ENCODE peak calls at places on chromosomes 11 and 22, in nine cellular contexts. One of them, this sample, is unnamed.

GRCh38 chr11:3962406-3962840 is 107.0 kb downstream of the STIM1 start:
- DNase-seq in NB4: no peak
- DNase-seq in adrenal gland: no peak
- DNase-seq in fibroblast of lung: peak
- DNase-seq in fibroblast of villous mesenchyme: peak
- DNase-seq in transverse colon: no peak
- DNase-seq in OCI-LY7: no peak
- DNase-seq in chondrocyte: no peak
- DNase-seq in colonic mucosa: no peak
- DNase-seq in this sample: no peak

GRCh38 chr11:34512810-34513673 is 552 bp downstream of the ELF5 start:
- DNase-seq in fibroblast of lung: peak
- DNase-seq in colonic mucosa: peak
- DNase-seq in OCI-LY7: peak
- DNase-seq in NB4: peak
- DNase-seq in transverse colon: peak
- DNase-seq in fibroblast of villous mesenchyme: peak
- DNase-seq in adrenal gland: peak
- DNase-seq in chondrocyte: no peak
- DNase-seq in this sample: peak

GRCh38 chr11:44681698-44682097 is 45.1 kb upstream of the TSPAN18 start:
- DNase-seq in fibroblast of lung: peak
- DNase-seq in NB4: peak
- DNase-seq in fibroblast of villous mesenchyme: peak
- DNase-seq in colonic mucosa: no peak
- DNase-seq in OCI-LY7: no peak
- DNase-seq in chondrocyte: no peak
- DNase-seq in transverse colon: no peak
- DNase-seq in adrenal gland: peak
- DNase-seq in this sample: no peak

GRCh38 chr11:90594658-90595057 is 371.8 kb upstream of the CHORDC1 start:
- DNase-seq in adrenal gland: no peak
- DNase-seq in colonic mucosa: no peak
- DNase-seq in transverse colon: no peak
- DNase-seq in fibroblast of villous mesenchyme: no peak
- DNase-seq in OCI-LY7: no peak
- DNase-seq in NB4: no peak
- DNase-seq in chondrocyte: no peak
- DNase-seq in fibroblast of lung: no peak
- DNase-seq in this sample: no peak

GRCh38 chr22:26079009-26079408 is 90.3 kb upstream of the SEZ6L start:
- DNase-seq in colonic mucosa: no peak
- DNase-seq in chondrocyte: no peak
- DNase-seq in fibroblast of lung: no peak
- DNase-seq in OCI-LY7: no peak
- DNase-seq in transverse colon: no peak
- DNase-seq in NB4: peak
- DNase-seq in adrenal gland: no peak
- DNase-seq in fibroblast of villous mesenchyme: no peak
- DNase-seq in this sample: no peak

GRCh38 chr11:19711911-19712280 is 741 bp upstream of the NAV2 start:
- DNase-seq in colonic mucosa: peak
- DNase-seq in fibroblast of villous mesenchyme: no peak
- DNase-seq in OCI-LY7: no peak
- DNase-seq in NB4: no peak
- DNase-seq in adrenal gland: no peak
- DNase-seq in chondrocyte: no peak
- DNase-seq in fibroblast of lung: no peak
- DNase-seq in transverse colon: peak
- DNase-seq in this sample: no peak

GRCh38 chr11:747176-748006 is at the start of gene TALDO1:
- DNase-seq in adrenal gland: peak
- DNase-seq in fibroblast of lung: peak
- DNase-seq in transverse colon: peak
- DNase-seq in chondrocyte: peak
- DNase-seq in OCI-LY7: peak
- DNase-seq in NB4: peak
- DNase-seq in fibroblast of villous mesenchyme: peak
- DNase-seq in colonic mucosa: peak
- DNase-seq in this sample: no peak

GRCh38 chr11:33801821-33802413 is 27.6 kb upstream of the FBXO3 start:
- DNase-seq in transverse colon: no peak
- DNase-seq in fibroblast of villous mesenchyme: no peak
- DNase-seq in colonic mucosa: no peak
- DNase-seq in fibroblast of lung: no peak
- DNase-seq in chondrocyte: no peak
- DNase-seq in OCI-LY7: no peak
- DNase-seq in adrenal gland: no peak
- DNase-seq in NB4: no peak
- DNase-seq in this sample: no peak

GRCh38 chr22:37529652-37530345 is 10.6 kb upstream of the CARD10 start:
- DNase-seq in transverse colon: peak
- DNase-seq in OCI-LY7: no peak
- DNase-seq in fibroblast of lung: no peak
- DNase-seq in chondrocyte: no peak
- DNase-seq in NB4: peak
- DNase-seq in colonic mucosa: peak
- DNase-seq in fibroblast of villous mesenchyme: no peak
- DNase-seq in adrenal gland: peak
- DNase-seq in this sample: no peak

GRCh38 chr11:2428322-2428795 is 16.0 kb downstream of the TRPM5 start:
- DNase-seq in adrenal gland: peak
- DNase-seq in OCI-LY7: peak
- DNase-seq in fibroblast of villous mesenchyme: peak
- DNase-seq in chondrocyte: no peak
- DNase-seq in colonic mucosa: peak
- DNase-seq in transverse colon: peak
- DNase-seq in NB4: peak
- DNase-seq in fibroblast of lung: peak
- DNase-seq in this sample: no peak

DNA sequence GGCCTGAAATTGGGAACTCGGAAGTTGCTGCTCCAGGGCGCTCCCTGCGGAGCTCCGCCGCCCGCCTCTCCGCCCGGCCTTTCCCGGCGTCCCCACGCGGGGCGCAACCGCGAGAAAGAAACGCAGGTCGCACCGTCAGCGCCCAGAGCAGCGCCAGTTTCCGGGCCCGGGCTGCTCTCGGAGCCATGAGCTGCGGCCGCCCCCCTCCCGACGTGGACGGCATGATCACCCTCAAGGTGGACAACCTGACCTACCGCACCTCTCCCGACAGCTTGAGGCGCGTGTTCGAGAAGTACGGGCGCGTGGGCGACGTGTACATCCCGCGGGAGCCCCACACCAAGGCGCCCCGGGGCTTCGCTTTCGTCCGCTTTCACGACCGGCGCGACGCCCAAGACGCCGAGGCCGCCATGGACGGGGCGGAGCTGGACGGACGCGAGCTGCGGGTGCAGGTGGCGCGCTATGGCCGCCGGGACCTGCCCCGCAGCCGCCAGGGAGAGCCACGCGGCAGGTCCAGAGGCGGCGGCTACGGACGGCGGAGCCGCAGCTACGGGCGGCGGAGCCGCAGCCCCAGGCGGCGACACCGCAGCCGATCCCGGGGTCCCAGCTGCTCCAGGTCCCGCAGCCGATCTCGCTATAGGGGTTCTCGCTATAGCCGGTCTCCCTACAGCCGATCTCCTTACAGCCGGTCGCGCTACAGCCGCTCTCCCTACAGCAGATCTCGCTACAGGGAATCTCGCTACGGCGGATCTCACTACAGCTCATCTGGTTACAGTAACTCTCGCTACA is 516 bp downstream of the SRSF8 start:
- DNase-seq in OCI-LY7: peak
- DNase-seq in colonic mucosa: peak
- DNase-seq in transverse colon: peak
- DNase-seq in fibroblast of villous mesenchyme: peak
- DNase-seq in chondrocyte: peak
- DNase-seq in fibroblast of lung: peak
- DNase-seq in adrenal gland: peak
- DNase-seq in NB4: peak
- DNase-seq in this sample: no peak
- TF ChIP-seq CTCF in OCI-LY7: peak
- TF ChIP-seq CTCF in colonic mucosa: peak
- TF ChIP-seq CTCF in transverse colon: peak
- TF ChIP-seq CTCF in fibroblast of villous mesenchyme: peak
- TF ChIP-seq CTCF in chondrocyte: peak
- TF ChIP-seq CTCF in fibroblast of lung: peak
- TF ChIP-seq CTCF in adrenal gland: peak
- TF ChIP-seq CTCF in NB4: peak
- TF ChIP-seq CTCF in this sample: peak

DNA sequence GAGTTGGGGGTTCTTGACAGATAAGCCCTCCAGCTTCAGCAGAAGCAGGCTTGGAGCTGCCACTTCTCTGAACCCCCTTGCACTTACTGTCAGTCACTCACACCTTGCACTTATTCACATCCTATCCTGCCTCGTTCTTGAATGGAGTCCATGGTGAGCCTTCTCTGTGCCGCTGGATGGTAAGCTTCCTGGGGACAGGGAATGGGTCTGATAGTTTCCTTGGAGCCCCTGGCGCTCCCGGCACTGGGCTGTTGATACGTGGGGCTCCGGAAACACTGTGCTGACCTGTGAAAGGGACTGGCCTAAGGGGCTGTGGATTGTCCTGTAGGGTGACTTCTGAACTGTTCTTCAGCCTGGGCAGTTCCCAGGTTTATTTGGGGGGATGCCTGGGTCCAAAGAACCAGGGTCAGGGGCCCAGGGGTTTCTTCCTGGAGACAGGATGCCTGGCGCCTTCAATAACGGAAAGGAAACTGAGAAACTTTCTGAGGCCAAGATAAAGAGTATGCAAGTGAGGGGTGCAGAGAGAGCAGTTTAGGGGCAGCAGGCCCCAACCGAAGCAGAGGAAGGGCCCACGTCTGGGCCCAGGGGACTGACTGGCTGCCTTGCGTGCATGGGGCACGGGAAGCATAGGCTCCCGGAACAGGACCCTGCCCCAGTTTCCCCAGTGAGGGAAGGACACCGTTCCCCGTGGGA is 709 bp upstream of the ST3GAL4 start:
- DNase-seq in transverse colon: no peak
- DNase-seq in adrenal gland: no peak
- DNase-seq in OCI-LY7: peak
- DNase-seq in colonic mucosa: no peak
- DNase-seq in chondrocyte: peak
- DNase-seq in fibroblast of lung: no peak
- DNase-seq in NB4: peak
- DNase-seq in fibroblast of villous mesenchyme: no peak
- DNase-seq in this sample: no peak
- TF ChIP-seq CTCF in transverse colon: no peak
- TF ChIP-seq CTCF in adrenal gland: no peak
- TF ChIP-seq CTCF in OCI-LY7: no peak
- TF ChIP-seq CTCF in colonic mucosa: no peak
- TF ChIP-seq CTCF in chondrocyte: no peak
- TF ChIP-seq CTCF in fibroblast of lung: no peak
- TF ChIP-seq CTCF in NB4: no peak
- TF ChIP-seq CTCF in fibroblast of villous mesenchyme: no peak
- TF ChIP-seq CTCF in this sample: no peak

GRCh38 chr11:65571940-65572339 is 398 bp upstream of the FAM89B start:
- DNase-seq in fibroblast of lung: peak
- DNase-seq in chondrocyte: no peak
- DNase-seq in OCI-LY7: peak
- DNase-seq in NB4: peak
- DNase-seq in transverse colon: peak
- DNase-seq in colonic mucosa: no peak
- DNase-seq in fibroblast of villous mesenchyme: peak
- DNase-seq in adrenal gland: peak
- DNase-seq in this sample: no peak

GRCh38 chr11:65574147-65574962 is 1.5 kb upstream of the EHBP1L1 start:
- DNase-seq in fibroblast of villous mesenchyme: peak
- DNase-seq in transverse colon: peak
- DNase-seq in NB4: peak
- DNase-seq in adrenal gland: peak
- DNase-seq in chondrocyte: no peak
- DNase-seq in fibroblast of lung: peak
- DNase-seq in OCI-LY7: peak
- DNase-seq in colonic mucosa: peak
- DNase-seq in this sample: peak

GRCh38 chr11:65571420-65571819 is 918 bp upstream of the FAM89B start:
- DNase-seq in adrenal gland: no peak
- DNase-seq in NB4: no peak
- DNase-seq in transverse colon: peak
- DNase-seq in fibroblast of lung: no peak
- DNase-seq in fibroblast of villous mesenchyme: no peak
- DNase-seq in OCI-LY7: no peak
- DNase-seq in colonic mucosa: no peak
- DNase-seq in chondrocyte: no peak
- DNase-seq in this sample: no peak

GRCh38 chr11:65573391-65574146 is 1.2 kb downstream of the FAM89B start:
- DNase-seq in NB4: no peak
- DNase-seq in chondrocyte: no peak
- DNase-seq in fibroblast of villous mesenchyme: no peak
- DNase-seq in fibroblast of lung: no peak
- DNase-seq in OCI-LY7: peak
- DNase-seq in adrenal gland: peak
- DNase-seq in colonic mucosa: peak
- DNase-seq in transverse colon: peak
- DNase-seq in this sample: no peak

GRCh38 chr11:65572356-65573043 is at the start of gene FAM89B:
- DNase-seq in fibroblast of villous mesenchyme: peak
- DNase-seq in adrenal gland: peak
- DNase-seq in chondrocyte: no peak
- DNase-seq in NB4: peak
- DNase-seq in fibroblast of lung: peak
- DNase-seq in transverse colon: peak
- DNase-seq in OCI-LY7: peak
- DNase-seq in colonic mucosa: peak
- DNase-seq in this sample: no peak
- TF ChIP-seq CTCF in fibroblast of villous mesenchyme: no peak
- TF ChIP-seq CTCF in adrenal gland: no peak
- TF ChIP-seq CTCF in chondrocyte: no peak
- TF ChIP-seq CTCF in NB4: no peak
- TF ChIP-seq CTCF in fibroblast of lung: no peak
- TF ChIP-seq CTCF in transverse colon: no peak
- TF ChIP-seq CTCF in OCI-LY7: no peak
- TF ChIP-seq CTCF in colonic mucosa: no peak
- TF ChIP-seq CTCF in this sample: no peak

DNA sequence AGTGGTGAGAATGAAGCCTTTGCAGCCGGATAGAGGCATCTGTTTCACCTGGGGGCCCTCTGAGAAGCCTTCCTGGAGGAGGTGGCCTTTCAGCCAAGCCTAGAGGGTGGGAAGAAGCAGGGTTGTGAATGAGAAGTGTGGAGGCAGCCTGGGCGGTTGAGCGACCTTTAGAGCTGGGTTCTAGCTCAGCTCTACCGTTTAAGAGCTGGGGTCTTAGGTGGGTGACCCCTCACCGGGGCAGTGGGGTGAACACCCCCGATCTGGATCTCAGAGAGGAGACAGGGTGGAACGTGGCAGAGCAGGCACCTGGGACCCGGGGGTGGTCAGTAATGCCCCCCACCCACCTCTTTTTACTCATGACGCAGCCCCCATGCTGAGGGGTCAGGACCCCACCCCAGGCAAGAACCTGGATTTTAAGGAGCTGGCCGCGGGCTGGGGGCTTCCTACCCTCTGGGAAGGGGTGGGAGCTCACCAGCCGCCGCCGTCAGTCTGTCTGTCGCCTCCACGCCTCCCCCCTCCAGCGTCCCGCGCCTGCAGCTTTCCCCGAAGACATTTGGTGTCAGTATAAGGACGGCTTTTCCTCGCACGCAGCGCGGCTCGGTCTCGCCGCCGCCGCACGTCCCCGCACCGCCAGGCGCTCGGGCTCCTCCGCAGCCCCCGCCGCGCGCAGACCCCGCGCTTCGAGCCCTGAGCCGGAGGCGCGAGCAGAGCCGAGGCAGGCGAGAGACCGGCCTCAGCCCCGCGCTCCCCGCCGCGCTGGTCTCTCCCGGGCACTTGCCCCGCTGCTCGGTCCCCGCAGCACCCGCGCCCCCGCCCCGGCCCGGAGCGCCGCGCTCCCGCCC is 13.4 kb upstream of the CACNA1I start:
- DNase-seq in colonic mucosa: no peak
- DNase-seq in adrenal gland: peak
- DNase-seq in fibroblast of villous mesenchyme: no peak
- DNase-seq in OCI-LY7: no peak
- DNase-seq in NB4: no peak
- DNase-seq in transverse colon: no peak
- DNase-seq in fibroblast of lung: peak
- DNase-seq in chondrocyte: no peak
- DNase-seq in this sample: no peak
- TF ChIP-seq CTCF in colonic mucosa: no peak
- TF ChIP-seq CTCF in adrenal gland: no peak
- TF ChIP-seq CTCF in fibroblast of villous mesenchyme: no peak
- TF ChIP-seq CTCF in OCI-LY7: no peak
- TF ChIP-seq CTCF in NB4: no peak
- TF ChIP-seq CTCF in transverse colon: no peak
- TF ChIP-seq CTCF in fibroblast of lung: no peak
- TF ChIP-seq CTCF in chondrocyte: peak
- TF ChIP-seq CTCF in this sample: no peak